ENCODE peak calls at places on chromosomes 3 and 15, in six cellular contexts. E, U, Z, C, K and S are unnamed samples. For H3K4me1, the result is how much of the 10 kb centered on the place peaks cover.

GRCh38 chr3:42032693-42033349 is 58.3 kb upstream of the TRAK1 start:
- DNase-seq in E (peak), U (no peak), Z (no peak), C (no peak), K (no peak), S (peak)

GRCh38 chr3:169822540-169822939 is 9.8 kb upstream of the LRRC34 start:
- DNase-seq in E (no peak), U (no peak), Z (no peak), C (no peak), K (no peak), S (no peak)

GRCh38 chr15:28191832-28192231 is 92.7 kb upstream of the OCA2 start:
- DNase-seq in E (no peak), U (no peak), Z (no peak), C (peak), K (no peak), S (peak)

GRCh38 chr3:38266810-38267209 is 1.2 kb downstream of the SLC22A13 start:
- DNase-seq in E (no peak), U (no peak), Z (no peak), C (no peak), K (no peak), S (no peak)

GRCh38 chr15:88627463-88627862 is 6.3 kb downstream of the AEN start:
- DNase-seq in E (peak), U (no peak), Z (peak), C (no peak), K (no peak), S (no peak)

GRCh38 chr3:59286791-59287531 is 237.1 kb upstream of the CFAP20DC start:
- DNase-seq in E (no peak), U (peak), Z (no peak), C (no peak), K (no peak), S (no peak)

GRCh38 chr15:28975766-28976179 is 90.0 kb downstream of the APBA2 start:
- DNase-seq in E (peak), U (peak), Z (peak), C (peak), K (peak), S (no peak)

GRCh38 chr3:113516115-113516505 is 1.2 kb upstream of the SPICE1 start:
- DNase-seq in E (peak), U (peak), Z (no peak), C (no peak), K (no peak), S (no peak)

GRCh38 chr3:104145164-104145563 is 1221.5 kb upstream of the ALCAM start:
- DNase-seq in E (no peak), U (no peak), Z (no peak), C (no peak), K (no peak), S (no peak)

GRCh38 chr3:56424885-56425284 is 43.4 kb downstream of the ERC2 start:
- DNase-seq in E (no peak), U (no peak), Z (peak), C (no peak), K (no peak), S (no peak)

GRCh38 chr15:31216210-31216911 is 110.3 kb upstream of the KLF13 start:
- DNase-seq in E (peak), U (peak), Z (peak), C (peak), K (no peak), S (peak)

GRCh38 chr3:31157028-31157694 is 262.7 kb upstream of the GADL1 start:
- DNase-seq in E (no peak), U (peak), Z (no peak), C (no peak), K (no peak), S (no peak)

DNA sequence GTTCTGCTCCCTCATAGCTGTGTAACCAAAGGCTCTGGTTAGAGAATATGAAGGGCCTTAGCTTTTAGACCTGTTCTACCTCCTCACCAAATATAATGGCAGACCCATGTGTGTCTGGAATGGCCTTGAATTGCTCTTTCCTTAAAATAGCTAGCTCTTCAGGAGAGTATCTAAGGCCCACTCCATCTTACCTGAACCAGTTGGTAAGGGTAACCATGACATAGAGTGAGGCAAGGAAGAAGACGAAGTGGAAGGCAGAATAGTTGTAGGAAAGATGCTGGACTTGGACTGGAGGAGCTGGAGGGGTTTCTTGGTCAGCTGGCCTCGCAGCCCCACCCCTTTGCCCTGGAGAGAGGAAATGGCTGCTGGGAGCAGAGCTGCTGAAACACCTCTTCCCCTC is 3.1 kb downstream of the SERF2 start:
- DNase-seq in E (no peak), U (no peak), Z (no peak), C (no peak), K (no peak), S (no peak)
- H3K4me1 ChIP-seq in E (under half), U (half or more), Z (under half), C (under half), K (under half), S (under half)

GRCh38 chr3:15795563-15796308 is 2.0 kb downstream of the ANKRD28 start:
- DNase-seq in E (no peak), U (peak), Z (peak), C (no peak), K (no peak), S (no peak)
- H3K9ac ChIP-seq in E (no peak), U (peak), Z (peak), C (no peak), K (peak), S (no peak)

GRCh38 chr3:50345008-50345407 is 524 bp downstream of the ZMYND10 start:
- DNase-seq in E (no peak), U (no peak), Z (no peak), C (no peak), K (no peak), S (no peak)
- TF ChIP-seq CTCF in E (no peak), U (no peak), Z (no peak), C (no peak), K (no peak), S (no peak)

DNA sequence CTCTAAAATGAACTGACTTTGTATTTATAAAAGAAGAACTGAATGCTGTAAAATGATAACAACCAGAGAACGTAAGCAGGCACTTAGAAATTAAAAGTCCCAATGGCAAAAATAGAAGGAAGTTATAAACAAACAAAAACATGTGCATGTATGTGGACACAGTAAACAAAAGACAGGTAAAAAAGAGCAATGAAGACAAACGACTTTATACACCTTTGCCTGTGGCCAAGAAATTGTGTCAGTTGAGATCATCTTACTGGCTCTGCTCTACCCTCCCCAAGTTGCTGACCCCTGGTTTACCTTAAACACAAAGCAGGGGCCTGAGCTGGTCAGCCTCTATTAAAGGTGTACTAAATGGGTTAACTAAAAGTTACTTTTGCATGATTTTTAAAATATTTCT is 41.7 kb upstream of the GP5 start:
- DNase-seq in E (no peak), U (no peak), Z (no peak), C (no peak), K (no peak), S (no peak)
- H3K4me1 ChIP-seq in E (under half), U (under half), Z (under half), C (under half), K (under half), S (under half)

DNA sequence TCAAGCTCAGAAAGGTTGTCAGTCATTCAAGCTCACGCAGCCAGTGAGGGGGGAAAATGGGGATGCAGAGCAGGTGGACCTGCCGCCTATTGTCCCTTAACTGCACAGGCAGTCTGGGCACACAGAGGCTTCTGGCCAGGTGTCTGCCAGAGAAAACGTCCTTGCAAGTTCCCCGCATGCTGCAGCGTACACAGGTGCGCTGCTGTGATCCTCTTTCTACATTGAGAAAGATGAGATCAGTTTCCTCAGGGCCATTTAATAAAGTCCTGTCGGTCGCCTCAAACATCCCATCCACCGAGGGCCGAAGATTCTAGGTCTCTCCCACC is 445 bp upstream of the TSEN2 start:
- DNase-seq in E (no peak), U (no peak), Z (no peak), C (no peak), K (no peak), S (no peak)
- H3K9ac ChIP-seq in E (peak), U (peak), Z (peak), C (peak), K (peak), S (peak)

DNA sequence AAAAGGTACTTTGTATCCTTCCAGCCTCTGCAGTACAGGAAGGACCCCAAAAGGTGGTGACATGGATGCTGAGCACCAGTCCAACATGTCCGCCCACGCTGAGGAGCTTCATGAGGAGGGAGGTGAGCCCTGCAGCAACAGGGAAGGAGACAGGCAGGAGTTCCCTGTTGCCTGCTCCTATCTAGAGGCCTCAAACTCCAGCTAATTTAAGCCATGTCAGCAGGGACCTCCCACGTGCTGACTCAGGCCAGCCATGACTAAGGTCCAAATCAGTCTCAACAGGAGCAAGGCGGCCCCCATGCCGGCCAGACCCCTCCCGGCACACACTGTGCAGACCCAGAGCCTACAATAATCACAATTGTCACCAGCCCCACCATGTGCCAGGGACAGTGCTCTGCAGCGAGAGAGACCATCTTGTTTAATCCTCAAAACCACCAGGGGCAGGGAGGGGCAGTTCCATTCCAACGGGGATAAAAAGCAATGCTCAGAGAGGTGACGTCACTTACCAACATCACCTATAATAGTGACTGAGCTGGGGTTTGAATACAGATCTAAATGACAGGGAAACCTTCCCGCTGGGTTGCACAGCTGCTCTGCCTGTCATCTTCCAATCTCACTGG is 54.5 kb upstream of the GATA2 start:
- DNase-seq in E (no peak), U (no peak), Z (no peak), C (no peak), K (no peak), S (no peak)
- TF ChIP-seq CTCF in E (no peak), U (no peak), Z (no peak), C (no peak), K (no peak), S (no peak)